ENCODE peak calls at places on chromosome 5, in four cellular contexts. One of them, this sample, is unnamed.

GRCh38 chr5:93322970-93323369 is 258.0 kb downstream of the NR2F1-AS1 start:
- DNase-seq in IMR-90: no peak
- DNase-seq in neuronal stem cell: no peak
- DNase-seq in H1: no peak
- DNase-seq in this sample: no peak

GRCh38 chr5:139458580-139459407 is 3.7 kb downstream of the ECSCR start:
- DNase-seq in IMR-90: peak; percentile 88
- DNase-seq in neuronal stem cell: no peak
- DNase-seq in H1: no peak
- DNase-seq in this sample: peak; percentile 44

GRCh38 chr5:40071870-40072269 is 607.8 kb upstream of the PTGER4 start:
- DNase-seq in IMR-90: peak; percentile 1
- DNase-seq in neuronal stem cell: no peak
- DNase-seq in H1: no peak
- DNase-seq in this sample: no peak

GRCh38 chr5:72296251-72296650 is 23.8 kb downstream of the MRPS27 start:
- DNase-seq in IMR-90: no peak
- DNase-seq in neuronal stem cell: no peak
- DNase-seq in H1: no peak
- DNase-seq in this sample: no peak

GRCh38 chr5:37757980-37758582 is 81.8 kb downstream of the GDNF start:
- DNase-seq in IMR-90: no peak
- DNase-seq in neuronal stem cell: no peak
- DNase-seq in H1: no peak
- DNase-seq in this sample: no peak

GRCh38 chr5:72509401-72509800 is 2.2 kb upstream of the ZNF366 start:
- DNase-seq in IMR-90: no peak
- DNase-seq in neuronal stem cell: no peak
- DNase-seq in H1: no peak
- DNase-seq in this sample: no peak

GRCh38 chr5:113606298-113607134 is 93.0 kb downstream of the YTHDC2 start:
- DNase-seq in IMR-90: peak; percentile 56
- DNase-seq in neuronal stem cell: peak; percentile 46
- DNase-seq in H1: peak; percentile 73
- DNase-seq in this sample: peak; percentile 67

GRCh38 chr5:116622375-116623075 is 47.9 kb upstream of the SEMA6A start:
- DNase-seq in IMR-90: no peak
- DNase-seq in neuronal stem cell: no peak
- DNase-seq in H1: no peak
- DNase-seq in this sample: no peak

GRCh38 chr5:93583799-93584530 is 943 bp downstream of the NR2F1 start:
- DNase-seq in IMR-90: peak; percentile 47
- DNase-seq in neuronal stem cell: no peak
- DNase-seq in H1: no peak
- DNase-seq in this sample: peak; percentile 56

GRCh38 chr5:146516151-146516475 is at the start of gene GPR151:
- DNase-seq in IMR-90: peak; percentile 9
- DNase-seq in neuronal stem cell: no peak
- DNase-seq in H1: no peak
- DNase-seq in this sample: peak; percentile 9

GRCh38 chr5:36882250-36882649 is 5.7 kb downstream of the NIPBL start:
- DNase-seq in IMR-90: no peak
- DNase-seq in neuronal stem cell: no peak
- DNase-seq in H1: no peak
- DNase-seq in this sample: no peak

GRCh38 chr5:73939535-73939934 is 313.5 kb downstream of the ARHGEF28 start:
- DNase-seq in IMR-90: no peak
- DNase-seq in neuronal stem cell: no peak
- DNase-seq in H1: no peak
- DNase-seq in this sample: no peak

GRCh38 chr5:119379096-119379495 is 23.3 kb downstream of the TNFAIP8 start:
- DNase-seq in IMR-90: no peak
- DNase-seq in neuronal stem cell: no peak
- DNase-seq in H1: no peak
- DNase-seq in this sample: no peak

GRCh38 chr5:168234133-168234532 is 57.3 kb upstream of the WWC1 start:
- DNase-seq in IMR-90: no peak
- DNase-seq in neuronal stem cell: no peak
- DNase-seq in H1: no peak
- DNase-seq in this sample: no peak

GRCh38 chr5:139951296-139951924 is 91.7 kb downstream of the NRG2 start:
- DNase-seq in IMR-90: no peak
- DNase-seq in neuronal stem cell: no peak
- DNase-seq in H1: peak; percentile 24
- DNase-seq in this sample: no peak

GRCh38 chr5:116216246-116216645 is 131.4 kb downstream of the COMMD10 start:
- DNase-seq in IMR-90: no peak
- DNase-seq in neuronal stem cell: no peak
- DNase-seq in H1: no peak
- DNase-seq in this sample: no peak

GRCh38 chr5:171647043-171647899 is 138.3 kb upstream of the SMIM23 start:
- DNase-seq in IMR-90: peak; percentile 79
- DNase-seq in neuronal stem cell: no peak
- DNase-seq in H1: no peak
- DNase-seq in this sample: peak; percentile 65

GRCh38 chr5:91794856-91795548 is 411.9 kb upstream of the ARRDC3 start:
- DNase-seq in IMR-90: no peak
- DNase-seq in neuronal stem cell: no peak
- DNase-seq in H1: no peak
- DNase-seq in this sample: no peak

GRCh38 chr5:115398726-115399125 is 102.3 kb upstream of the CCDC112 start:
- DNase-seq in IMR-90: peak; percentile 94
- DNase-seq in neuronal stem cell: no peak
- DNase-seq in H1: no peak
- DNase-seq in this sample: peak; percentile 79

GRCh38 chr5:132444841-132445639 is 45.5 kb downstream of the IRF1 start:
- DNase-seq in IMR-90: no peak
- DNase-seq in neuronal stem cell: no peak
- DNase-seq in H1: no peak
- DNase-seq in this sample: no peak
- H2BK120ac ChIP-seq in IMR-90: no peak overlapping the region
- H2BK120ac ChIP-seq in neuronal stem cell: no peak overlapping the region
- H2BK120ac ChIP-seq in H1: peak overlapping the region; percentile 99
- H2BK120ac ChIP-seq in this sample: no peak overlapping the region

GRCh38 chr5:149386166-149386565 is 7.1 kb upstream of the IL17B start:
- DNase-seq in IMR-90: no peak
- DNase-seq in neuronal stem cell: no peak
- DNase-seq in H1: no peak
- DNase-seq in this sample: peak; percentile 60
- H3K18ac ChIP-seq in IMR-90: peak overlapping the region; percentile 40
- H3K18ac ChIP-seq in neuronal stem cell: no peak overlapping the region
- H3K18ac ChIP-seq in H1: no peak overlapping the region
- H3K18ac ChIP-seq in this sample: peak overlapping the region; percentile 83

GRCh38 chr5:33370135-33370472 is 70.7 kb upstream of the TARS1 start:
- DNase-seq in IMR-90: peak; percentile 99
- DNase-seq in neuronal stem cell: no peak
- DNase-seq in H1: no peak
- DNase-seq in this sample: peak; percentile 82
- H3K9ac ChIP-seq in IMR-90: no peak overlapping the region
- H3K9ac ChIP-seq in neuronal stem cell: no peak overlapping the region
- H3K9ac ChIP-seq in H1: no peak overlapping the region
- H3K9ac ChIP-seq in this sample: no peak overlapping the region

DNA sequence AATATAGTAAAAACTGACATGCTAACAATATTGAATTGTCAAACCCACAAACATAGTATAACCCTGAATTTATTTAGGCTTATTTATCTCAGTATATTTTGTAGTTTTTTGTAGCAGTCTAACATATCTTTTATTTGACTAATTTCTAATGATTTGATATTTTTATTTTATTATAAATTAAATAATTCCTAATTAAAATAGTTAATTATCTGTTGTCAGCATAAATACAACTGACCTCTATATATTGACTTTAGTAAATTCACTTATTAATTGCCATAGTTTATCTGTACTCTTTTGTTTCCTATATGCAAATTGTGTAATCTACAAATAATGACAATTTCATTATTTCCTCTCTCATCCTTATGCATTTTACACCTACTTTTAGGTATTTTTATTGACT is 215.1 kb upstream of the KIF2A start:
- DNase-seq in IMR-90: no peak
- DNase-seq in neuronal stem cell: no peak
- DNase-seq in H1: no peak
- DNase-seq in this sample: no peak
- H2BK120ac ChIP-seq in IMR-90: no peak overlapping the region
- H2BK120ac ChIP-seq in neuronal stem cell: no peak overlapping the region
- H2BK120ac ChIP-seq in H1: no peak overlapping the region
- H2BK120ac ChIP-seq in this sample: no peak overlapping the region

DNA sequence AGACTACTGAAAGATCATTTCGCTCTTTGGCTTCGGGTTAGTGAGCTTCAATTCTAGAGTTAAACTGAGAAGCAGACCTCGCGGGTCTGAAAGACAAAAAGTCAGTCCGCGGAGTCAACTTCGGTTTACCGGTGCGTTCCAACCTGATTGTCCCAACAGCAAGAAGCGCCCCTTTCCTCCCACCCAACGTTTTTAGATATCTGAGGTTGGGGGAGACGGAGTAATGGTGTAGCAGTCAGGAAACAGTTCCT is 815 bp upstream of the ISL1 start:
- DNase-seq in IMR-90: no peak
- DNase-seq in neuronal stem cell: peak; percentile 35
- DNase-seq in H1: no peak
- DNase-seq in this sample: no peak
- H3K18ac ChIP-seq in IMR-90: no peak overlapping the region
- H3K18ac ChIP-seq in neuronal stem cell: no peak overlapping the region
- H3K18ac ChIP-seq in H1: peak overlapping the region; percentile 43
- H3K18ac ChIP-seq in this sample: no peak overlapping the region